ENCODE peak calls at places on chromosomes 16 and 17, in ten cellular contexts. P, B, T, L, M, Z, Y, S, O and V are unnamed samples.

GRCh38 chr16:72317378-72317777 is 145.4 kb upstream of the PMFBP1 start:
- DNase-seq in Z (no peak), T (no peak), B (no peak), O (no peak), Y (peak), M (peak), P (no peak), L (no peak), S (no peak), V (no peak)

GRCh38 chr17:59381716-59382570 is 50.5 kb downstream of the YPEL2 start:
- DNase-seq in M (peak), Y (peak), O (no peak), L (no peak), B (no peak), Z (no peak), P (peak), T (peak), S (no peak), V (no peak)

GRCh38 chr17:11330871-11331270 is 89.9 kb downstream of the SHISA6 start:
- DNase-seq in T (no peak), L (no peak), P (no peak), O (no peak), B (no peak), Y (no peak), S (no peak), Z (no peak), M (no peak), V (no peak)

GRCh38 chr17:7405882-7406825 is 1.5 kb upstream of the NLGN2 start:
- DNase-seq in P (no peak), B (no peak), O (no peak), Y (peak), T (no peak), Z (no peak), M (no peak), L (peak), S (no peak), V (no peak)

GRCh38 chr16:47705268-47705667 is 244.1 kb downstream of the PHKB start:
- DNase-seq in T (no peak), M (no peak), O (no peak), L (no peak), S (no peak), B (no peak), P (no peak), Z (no peak), Y (no peak), V (no peak)

GRCh38 chr17:40329981-40330794 is 21.2 kb downstream of the RARA start:
- DNase-seq in M (no peak), B (no peak), Y (peak), O (peak), T (no peak), L (no peak), P (no peak), Z (no peak), S (no peak), V (no peak)

GRCh38 chr17:80397686-80398085 is 17.3 kb upstream of the ENDOV start:
- DNase-seq in Y (no peak), M (no peak), B (no peak), S (no peak), L (no peak), T (no peak), Z (no peak), P (no peak), O (no peak), V (no peak)

GRCh38 chr17:68533887-68534700 is 21.9 kb downstream of the PRKAR1A start:
- DNase-seq in P (no peak), M (peak), S (no peak), L (no peak), O (peak), B (no peak), Z (peak), T (no peak), Y (no peak), V (no peak)

GRCh38 chr16:22757202-22757601 is 56.8 kb upstream of the HS3ST2 start:
- DNase-seq in S (no peak), P (no peak), L (no peak), T (no peak), Z (no peak), B (no peak), M (no peak), O (no peak), Y (no peak), V (no peak)

GRCh38 chr16:1351582-1352362 is at the start of the genes GNPTG and TSR3:
- DNase-seq in Z (peak), M (peak), T (peak), O (peak), Y (peak), P (peak), S (peak), B (peak), L (peak), V (peak)

GRCh38 chr16:11345040-11345862 is at the start of gene RMI2:
- DNase-seq in O (peak), S (peak), Z (peak), L (peak), B (peak), M (peak), T (peak), P (peak), Y (peak), V (peak)

GRCh38 chr16:23172549-23172948 is 10.0 kb upstream of the SCNN1G start:
- DNase-seq in Z (no peak), S (no peak), O (no peak), Y (no peak), B (no peak), T (no peak), M (no peak), P (no peak), L (no peak), V (no peak)

GRCh38 chr17:43784068-43784467 is 3.8 kb downstream of the CFAP97D1 start:
- DNase-seq in S (no peak), Z (peak), L (no peak), B (no peak), M (peak), P (no peak), Y (no peak), T (no peak), O (no peak), V (no peak)

GRCh38 chr17:69175812-69176517 is 34.3 kb upstream of the ABCA6 start:
- DNase-seq in B (peak), Y (no peak), T (no peak), Z (peak), P (no peak), S (no peak), L (no peak), M (peak), O (no peak), V (no peak)

GRCh38 chr16:80014241-80014939 is 413.9 kb upstream of the MAF start:
- DNase-seq in P (no peak), S (no peak), O (no peak), B (no peak), T (no peak), Z (peak), M (no peak), Y (no peak), L (no peak), V (no peak)

GRCh38 chr17:7435676-7436555 is 681 bp downstream of the TMEM102 start:
- DNase-seq in S (peak), T (peak), M (no peak), Y (no peak), P (no peak), B (peak), L (peak), Z (peak), O (peak), V (no peak)

GRCh38 chr16:15041260-15042011 is 14.4 kb downstream of the NTAN1 start:
- DNase-seq in Z (peak), T (peak), P (peak), L (no peak), B (no peak), S (no peak), Y (peak), O (no peak), M (peak), V (no peak)